ENCODE peak calls at places on chromosomes 6 and 20, in four cellular contexts. S, T, X and J are unnamed samples. For H3K9me3, the result is how much of the 10 kb centered on the place peaks cover.

GRCh38 chr6:45505470-45505869 is 127.7 kb upstream of the SUPT3H start:
- DNase-seq in S (no peak), T (no peak), X (no peak), J (no peak)

GRCh38 chr6:146915671-146916127 is 288.5 kb upstream of the STXBP5 start:
- DNase-seq in S (no peak), T (no peak), X (no peak), J (no peak)

GRCh38 chr6:161890959-161891358 is 617.1 kb upstream of the AGPAT4 start:
- DNase-seq in S (no peak), T (no peak), X (no peak), J (no peak)

GRCh38 chr6:113949499-113949898 is 21.4 kb downstream of the HDAC2 start:
- DNase-seq in S (no peak), T (no peak), X (no peak), J (no peak)

GRCh38 chr6:7267521-7268091 is 45.4 kb downstream of the SSR1 start:
- DNase-seq in S (peak), T (no peak), X (peak), J (no peak)

GRCh38 chr20:56091635-56092180 is 86.4 kb upstream of the CBLN4 start:
- DNase-seq in S (no peak), T (no peak), X (no peak), J (no peak)

GRCh38 chr6:14026831-14027539 is 90.6 kb upstream of the CD83 start:
- DNase-seq in S (no peak), T (no peak), X (no peak), J (no peak)

GRCh38 chr6:89037156-89037900 is 43.2 kb upstream of the PNRC1 start:
- DNase-seq in S (no peak), T (no peak), X (no peak), J (no peak)

GRCh38 chr20:63831696-63832686 is 927 bp upstream of the ZBTB46 start:
- DNase-seq in S (peak), T (peak), X (no peak), J (no peak)

GRCh38 chr6:1600063-1600763 is 9.5 kb upstream of the FOXC1 start:
- DNase-seq in S (no peak), T (no peak), X (no peak), J (no peak)

GRCh38 chr20:52494244-52494643 is 302.7 kb upstream of the ZFP64 start:
- DNase-seq in S (no peak), T (no peak), X (no peak), J (no peak)

GRCh38 chr20:461254-462198 is 807 bp downstream of the TBC1D20 start:
- DNase-seq in S (no peak), T (peak), X (peak), J (no peak)

GRCh38 chr6:30684386-30685156 is 1.9 kb downstream of the PPP1R18 start:
- DNase-seq in S (no peak), T (no peak), X (peak), J (no peak)

GRCh38 chr6:41228616-41229015 is 467 bp downstream of the TREML4 start:
- DNase-seq in S (no peak), T (no peak), X (no peak), J (no peak)

GRCh38 chr6:2165216-2165725 is 80.1 kb downstream of the GMDS start:
- DNase-seq in S (no peak), T (no peak), X (no peak), J (no peak)

GRCh38 chr6:131728296-131728939 is 17.6 kb upstream of the CTAGE9 start:
- DNase-seq in S (no peak), T (no peak), X (no peak), J (no peak)

GRCh38 chr6:164370773-164371172 is 938.6 kb downstream of the C6orf118 start:
- DNase-seq in S (no peak), T (no peak), X (no peak), J (no peak)

GRCh38 chr6:74409447-74409846 is 713.4 kb downstream of the CD109 start:
- DNase-seq in S (peak), T (no peak), X (no peak), J (no peak)

GRCh38 chr6:43476744-43477143 is 626 bp upstream of the TJAP1 start:
- DNase-seq in S (no peak), T (no peak), X (no peak), J (no peak)

GRCh38 chr20:25177890-25178321 is 17.6 kb upstream of the ENTPD6 start:
- DNase-seq in S (no peak), T (no peak), X (no peak), J (no peak)

GRCh38 chr6:31769684-31770371 is 7.3 kb downstream of the VWA7 start:
- DNase-seq in S (peak), T (peak), X (peak), J (peak)

GRCh38 chr6:68677119-68677518 is 42.0 kb downstream of the ADGRB3 start:
- DNase-seq in S (no peak), T (no peak), X (no peak), J (no peak)

GRCh38 chr6:166078294-166078693 is 89.4 kb downstream of the TBXT start:
- DNase-seq in S (no peak), T (no peak), X (no peak), J (no peak)

GRCh38 chr6:38443341-38443740 is 196.4 kb downstream of the BTBD9 start:
- DNase-seq in S (no peak), T (no peak), X (no peak), J (no peak)

GRCh38 chr6:157148391-157149323 is 174.7 kb downstream of the TMEM242 start:
- DNase-seq in S (peak), T (no peak), X (peak), J (no peak)

GRCh38 chr20:6845141-6845540 is 77.7 kb downstream of the BMP2 start:
- DNase-seq in S (no peak), T (no peak), X (no peak), J (no peak)
- H3K9me3 ChIP-seq in S (under half), T (under half), X (under half), J (under half)

GRCh38 chr6:159174263-159174974 is 5.2 kb downstream of the FNDC1 start:
- DNase-seq in S (peak), T (peak), X (peak), J (peak)
- H3K4me3 ChIP-seq in S (no peak), T (no peak), X (no peak), J (no peak)

GRCh38 chr6:313917-314316 is 21.6 kb downstream of the DUSP22 start:
- DNase-seq in S (no peak), T (no peak), X (no peak), J (no peak)
- H3K9me3 ChIP-seq in S (under half), T (under half), X (under half), J (under half)

GRCh38 chr20:3754258-3754595 is 13.3 kb downstream of the ADISSP start:
- DNase-seq in S (no peak), T (no peak), X (no peak), J (no peak)
- H3K4me3 ChIP-seq in S (no peak), T (no peak), X (no peak), J (no peak)

DNA sequence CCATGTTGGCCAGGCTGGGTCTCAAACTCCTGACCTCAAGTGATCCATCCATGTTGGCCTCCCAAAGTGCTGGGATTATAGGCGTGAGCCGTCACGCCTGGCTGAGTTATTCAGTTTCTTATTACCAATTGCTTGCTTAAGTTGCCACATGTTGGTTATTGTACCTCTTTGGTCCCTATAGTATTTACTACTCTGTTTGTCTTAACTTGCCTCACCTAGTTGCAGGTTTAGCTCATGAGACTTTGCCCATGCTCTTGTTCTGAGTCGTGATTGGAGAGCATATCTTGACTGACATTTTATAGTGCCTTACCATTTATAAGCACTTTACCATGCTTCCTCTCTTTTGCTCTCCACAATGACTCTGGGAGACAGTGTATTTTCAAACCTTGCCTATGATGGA is 134.2 kb upstream of the HDGFL1 start:
- DNase-seq in S (no peak), T (no peak), X (no peak), J (no peak)
- H3K9me3 ChIP-seq in S (under half), T (under half), X (under half), J (under half)

DNA sequence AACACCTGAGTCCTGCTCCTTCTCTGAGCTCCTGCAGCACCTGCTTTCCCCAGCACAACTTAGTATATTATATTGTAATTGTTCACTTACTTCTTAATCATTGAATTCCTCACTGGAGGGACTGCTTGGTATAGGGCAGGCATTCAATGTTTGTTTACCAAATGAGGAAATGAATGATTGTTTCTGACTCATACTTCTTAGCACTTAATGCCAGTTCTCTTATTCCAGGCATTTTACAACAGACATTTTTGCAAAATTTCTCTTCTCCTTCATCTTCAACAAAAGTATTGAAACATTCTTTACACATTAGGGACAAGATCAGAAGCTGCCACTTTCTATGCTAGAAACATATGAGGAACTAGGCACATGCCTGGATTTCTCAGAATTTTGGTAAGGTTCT is 119.4 kb downstream of the TBX18 start:
- DNase-seq in S (no peak), T (no peak), X (no peak), J (no peak)
- H3K4me3 ChIP-seq in S (no peak), T (no peak), X (no peak), J (no peak)

DNA sequence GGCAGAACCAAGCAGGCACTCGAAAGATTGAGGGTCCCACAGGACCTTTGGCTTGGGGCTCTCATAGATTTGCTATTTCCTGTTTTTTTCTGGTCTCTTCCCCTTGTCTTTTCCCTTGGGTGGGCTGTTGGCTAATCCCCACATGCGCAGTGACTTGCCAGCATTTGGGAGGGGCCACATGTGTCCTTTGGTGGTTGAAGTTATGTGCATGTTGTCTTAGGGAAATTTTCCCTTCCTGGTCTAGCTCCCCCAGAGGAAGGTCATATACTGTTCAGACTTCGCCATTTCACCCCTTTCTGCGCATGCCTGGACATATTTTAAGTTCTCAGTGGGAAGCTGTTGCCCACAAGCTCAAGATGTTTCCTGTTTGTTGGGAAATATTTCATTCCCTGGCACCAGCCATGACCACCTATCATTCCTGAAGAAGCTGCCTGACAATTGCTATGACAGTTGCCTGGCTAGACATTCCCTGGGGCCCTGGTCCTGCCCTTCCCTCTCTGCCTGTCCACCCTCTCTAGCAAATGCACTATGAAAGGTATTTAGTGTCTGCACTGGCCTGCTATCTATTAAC is 156.2 kb upstream of the THBS2 start:
- DNase-seq in S (no peak), T (no peak), X (no peak), J (no peak)
- H3K9me3 ChIP-seq in S (under half), T (under half), X (under half), J (under half)

DNA sequence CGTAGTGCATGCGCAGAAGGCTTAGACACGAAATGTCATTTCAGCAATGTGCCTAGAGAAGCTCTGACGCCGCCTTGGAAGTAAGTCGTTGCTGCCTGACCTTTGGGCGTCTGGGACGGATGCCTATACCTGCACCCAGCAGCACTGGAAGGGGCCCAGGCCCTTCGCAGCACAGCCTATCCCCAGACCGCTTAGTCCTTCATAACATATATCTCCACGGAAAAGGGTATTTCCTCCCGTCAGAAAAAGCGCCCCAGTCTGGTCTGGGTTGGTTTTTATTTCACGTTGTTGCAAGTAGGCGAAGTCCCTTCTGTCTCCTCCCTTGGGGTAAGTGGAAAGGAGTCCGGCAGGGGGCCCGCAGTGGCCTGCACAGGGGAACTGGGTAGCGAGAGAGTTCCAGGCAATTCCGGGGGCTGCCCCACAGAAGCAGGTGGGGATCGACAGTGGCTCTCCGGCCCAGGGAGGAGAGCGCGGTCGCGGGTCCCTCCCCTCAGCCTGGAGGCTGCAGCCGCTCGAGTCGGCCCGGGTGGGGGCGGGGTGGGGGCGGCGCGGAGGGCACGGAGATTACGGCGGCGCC is 558 bp upstream of the EYA4 start:
- DNase-seq in S (no peak), T (peak), X (peak), J (no peak)
- H3K4me3 ChIP-seq in S (no peak), T (peak), X (peak), J (peak)

DNA sequence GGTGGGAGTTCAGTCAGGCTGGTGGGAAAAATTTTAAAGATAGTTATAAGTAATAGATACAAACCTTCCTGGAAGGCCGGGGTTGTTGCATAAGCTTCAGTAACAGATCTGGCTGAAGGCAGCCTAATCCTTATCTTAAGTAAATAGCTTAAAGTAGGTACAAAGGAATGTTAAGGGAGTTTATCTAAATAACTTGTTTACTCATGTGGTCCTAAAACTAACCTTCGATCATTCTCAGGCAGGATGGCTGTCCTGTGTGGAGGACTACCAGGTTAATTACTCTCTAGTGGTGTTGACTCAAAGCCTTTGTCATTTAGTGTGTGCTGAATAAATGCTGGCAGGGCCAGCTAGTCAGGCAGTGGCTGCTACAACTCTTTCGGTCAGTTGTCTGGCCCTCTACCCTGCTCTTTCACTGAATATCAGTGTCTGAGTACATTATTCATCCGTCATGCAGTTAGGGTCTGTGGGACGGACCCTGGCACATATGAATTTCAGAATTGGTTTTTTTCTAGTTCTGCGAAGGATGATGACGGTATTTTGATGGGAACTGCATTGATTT is 131.6 kb upstream of the TAB2 start:
- DNase-seq in S (no peak), T (no peak), X (no peak), J (no peak)
- H3K9me3 ChIP-seq in S (under half), T (under half), X (under half), J (under half)

GRCh38 chr6:24949020-24949569 is 13.3 kb upstream of the RIPOR2 start:
- DNase-seq in S (no peak), T (no peak), X (no peak), J (no peak)

GRCh38 chr6:24947636-24948035 is 11.9 kb upstream of the RIPOR2 start:
- DNase-seq in S (no peak), T (no peak), X (no peak), J (no peak)

GRCh38 chr6:24950210-24950941 is 14.6 kb upstream of the RIPOR2 start:
- DNase-seq in S (no peak), T (no peak), X (no peak), J (no peak)

DNA sequence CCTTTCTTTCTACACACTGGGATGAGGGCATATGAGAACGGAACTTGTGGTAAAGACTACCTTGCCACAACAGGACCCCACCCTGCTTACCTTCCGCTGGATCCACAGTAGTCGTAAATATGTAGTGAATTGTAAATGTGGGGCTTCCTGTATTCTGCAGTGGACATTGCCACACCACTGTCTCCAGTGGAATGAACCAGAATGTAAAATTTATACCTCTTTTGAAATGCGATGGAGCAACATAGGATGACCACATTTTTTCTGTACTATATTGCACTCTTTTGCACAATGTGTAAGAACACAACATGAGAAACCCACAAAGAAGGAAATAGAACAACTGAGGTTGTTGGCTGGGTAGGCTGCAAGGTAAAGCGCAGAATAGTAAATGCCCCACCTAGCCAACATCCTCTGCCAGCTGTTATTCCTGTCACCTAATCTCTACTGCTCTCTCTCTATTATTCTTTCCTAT is 16.1 kb upstream of the RIPOR2 start:
- DNase-seq in S (no peak), T (no peak), X (no peak), J (no peak)
- H3K4me3 ChIP-seq in S (no peak), T (no peak), X (no peak), J (no peak)